ENCODE peak calls at places on chromosomes 4 and X, in seven cellular contexts. T is HCT116, N is transverse colon, A is suprapubic skin, M is endothelial cell of umbilical vein, Z is prostate gland, R is breast epithelium. W is an unnamed sample.

GRCh38 chrX:20046270-20046669 is 55.4 kb upstream of the BCLAF3 start:
- DNase-seq in T (no peak), N (no peak), A (no peak), M (no peak), Z (no peak), R (no peak), W (no peak)

GRCh38 chrX:85851418-85851817 is 195.9 kb downstream of the CHM start:
- DNase-seq in T (peak; percentile 8), N (peak; percentile 26), A (no peak), M (peak; percentile 1), Z (peak; percentile 4), R (no peak), W (peak; percentile 28)

GRCh38 chr4:62548108-62548524 is 1348.0 kb downstream of the ADGRL3 start:
- DNase-seq in T (no peak), N (no peak), A (no peak), M (no peak), Z (no peak), R (no peak), W (no peak)

GRCh38 chrX:67726028-67726427 is 182.2 kb downstream of the AR start:
- DNase-seq in T (no peak), N (no peak), A (no peak), M (no peak), Z (no peak), R (no peak), W (no peak)

GRCh38 chrX:15686818-15687685 is 22.4 kb upstream of the CLTRN start:
- DNase-seq in T (peak; percentile 8), N (peak; percentile 60), A (no peak), M (peak; percentile 56), Z (peak; percentile 41), R (no peak), W (peak; percentile 67)

GRCh38 chr4:25098964-25099843 is 61.0 kb downstream of the SEPSECS start:
- DNase-seq in T (no peak), N (peak; percentile 70), A (no peak), M (peak; percentile 9), Z (peak; percentile 73), R (no peak), W (peak; percentile 41)

GRCh38 chr4:138251904-138252303 is 9.8 kb upstream of the SLC7A11 start:
- DNase-seq in T (no peak), N (no peak), A (no peak), M (no peak), Z (no peak), R (no peak), W (no peak)

GRCh38 chrX:11287505-11287904 is 5.7 kb upstream of the AMELX start:
- DNase-seq in T (no peak), N (no peak), A (no peak), M (no peak), Z (no peak), R (no peak), W (no peak)

GRCh38 chrX:130893356-130894085 is 9.5 kb downstream of the ENOX2 start:
- DNase-seq in T (no peak), N (no peak), A (no peak), M (no peak), Z (no peak), R (no peak), W (no peak)

GRCh38 chrX:108134724-108135123 is 43.1 kb downstream of the ATG4A start:
- DNase-seq in T (no peak), N (no peak), A (no peak), M (no peak), Z (no peak), R (no peak), W (no peak)

GRCh38 chr4:184309241-184310170 is 91.8 kb upstream of the ENPP6 start:
- DNase-seq in T (no peak), N (no peak), A (no peak), M (no peak), Z (peak; percentile 2), R (no peak), W (no peak)

GRCh38 chr4:188012546-188012945 is 17.0 kb downstream of the ZFP42 start:
- DNase-seq in T (no peak), N (no peak), A (no peak), M (no peak), Z (no peak), R (no peak), W (no peak)

GRCh38 chr4:188018262-188018661 is 22.7 kb downstream of the ZFP42 start:
- DNase-seq in T (no peak), N (no peak), A (no peak), M (no peak), Z (no peak), R (no peak), W (no peak)

GRCh38 chr4:188021548-188022249 is 26.1 kb downstream of the ZFP42 start:
- DNase-seq in T (no peak), N (peak; percentile 76), A (no peak), M (no peak), Z (no peak), R (no peak), W (no peak)

GRCh38 chr4:188015025-188015778 is 19.6 kb downstream of the ZFP42 start:
- DNase-seq in T (no peak), N (peak; percentile 45), A (no peak), M (no peak), Z (no peak), R (no peak), W (no peak)

GRCh38 chr4:188016754-188017153 is 21.2 kb downstream of the ZFP42 start:
- DNase-seq in T (no peak), N (no peak), A (no peak), M (no peak), Z (no peak), R (no peak), W (no peak)
- TF ChIP-seq POLR2AphosphoS5 in T (no peak), N (no peak), A (no peak), M (no peak), Z (no peak), R (no peak), W (no peak)

DNA sequence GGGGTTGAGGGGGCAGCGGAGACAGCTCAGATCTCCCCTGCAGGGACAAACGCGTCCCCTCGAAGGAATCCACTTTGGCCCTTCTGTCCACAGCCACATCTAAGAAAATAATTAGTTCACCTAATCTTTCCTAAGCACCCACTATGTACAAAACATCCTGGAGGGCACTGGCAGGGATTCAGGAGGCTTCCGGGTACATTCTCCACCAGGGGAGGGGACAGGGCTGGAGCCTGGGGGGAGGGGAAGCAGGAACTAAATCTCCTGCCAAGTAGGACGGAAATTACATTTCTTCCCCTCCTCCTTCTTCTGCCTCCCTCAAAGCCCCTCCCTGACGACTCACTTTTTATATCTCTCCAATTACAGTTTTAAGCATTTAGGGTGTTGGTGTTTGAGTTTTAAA is 203.1 kb downstream of the BCOR start:
- DNase-seq in T (no peak), N (peak; percentile 43), A (no peak), M (no peak), Z (no peak), R (no peak), W (peak; percentile 33)
- TF ChIP-seq CTCF in T (no peak), N (no peak), A (no peak), M (no peak), Z (no peak), R (no peak), W (no peak)

GRCh38 chr4:15681372-15682339 is at the start of gene FAM200B:
- DNase-seq in T (peak; percentile 97), N (peak; percentile 100), A (peak; percentile 99), M (peak; percentile 99), Z (peak; percentile 98), R (peak; percentile 98), W (peak; percentile 100)
- TF ChIP-seq POLR2AphosphoS5 in T (peak; percentile 82), N (peak; percentile 89), A (peak; percentile 57), M (peak; percentile 83), Z (peak; percentile 96), R (no peak), W (peak; percentile 94)

GRCh38 chrX:153571159-153571908 is 27.6 kb downstream of the CCNQ start:
- DNase-seq in T (no peak), N (no peak), A (no peak), M (no peak), Z (no peak), R (no peak), W (no peak)

GRCh38 chrX:153569475-153569874 is 29.5 kb downstream of the CCNQ start:
- DNase-seq in T (no peak), N (no peak), A (no peak), M (no peak), Z (no peak), R (no peak), W (no peak)

GRCh38 chrX:153572601-153573000 is 26.3 kb downstream of the CCNQ start:
- DNase-seq in T (no peak), N (no peak), A (no peak), M (no peak), Z (no peak), R (no peak), W (no peak)

GRCh38 chrX:153565996-153566580 is 32.9 kb downstream of the CCNQ start:
- DNase-seq in T (no peak), N (no peak), A (no peak), M (no peak), Z (no peak), R (no peak), W (no peak)

GRCh38 chrX:153568612-153569011 is 30.3 kb downstream of the CCNQ start:
- DNase-seq in T (no peak), N (no peak), A (no peak), M (no peak), Z (no peak), R (no peak), W (no peak)
- TF ChIP-seq CTCF in T (no peak), N (no peak), A (no peak), M (no peak), Z (no peak), R (no peak), W (no peak)

GRCh38 chrX:34972206-34972605 is 29.6 kb downstream of the FAM47B start:
- DNase-seq in T (no peak), N (no peak), A (no peak), M (peak; percentile 52), Z (no peak), R (no peak), W (no peak)
- TF ChIP-seq POLR2AphosphoS5 in T (no peak), N (no peak), A (no peak), M (no peak), Z (no peak), R (no peak), W (no peak)